ENCODE peak calls at places on chromosome 21, in seven cellular contexts. One of them, this sample, is unnamed.

GRCh38 chr21:41477641-41478318 is 30.2 kb downstream of the TMPRSS2 start:
- DNase-seq in skeletal muscle cell: no peak
- DNase-seq in type B pancreatic cell: no peak
- DNase-seq in stimulated activated CD8-positive, alpha-beta memory T cell treated with anti-CD3 and anti-CD28 coated beads, Interleukin-4, amount 100 ng/mL, for 24 hours: no peak
- DNase-seq in NCI-H748 treated with DMSO at 0.1 percent for 48 hours: no peak
- DNase-seq in M059J: peak; percentile 59
- DNase-seq in OCI-LY7: peak; percentile 29
- DNase-seq in this sample: peak; percentile 30

GRCh38 chr21:16587671-16588379 is 858.0 kb downstream of the USP25 start:
- DNase-seq in M059J: peak; percentile 42
- DNase-seq in OCI-LY7: no peak
- DNase-seq in NCI-H748 treated with DMSO at 0.1 percent for 48 hours: no peak
- DNase-seq in skeletal muscle cell: peak; percentile 40
- DNase-seq in type B pancreatic cell: no peak
- DNase-seq in stimulated activated CD8-positive, alpha-beta memory T cell treated with anti-CD3 and anti-CD28 coated beads, Interleukin-4, amount 100 ng/mL, for 24 hours: no peak
- DNase-seq in this sample: no peak

GRCh38 chr21:27885296-27885711 is 918.4 kb upstream of the ADAMTS5 start:
- DNase-seq in stimulated activated CD8-positive, alpha-beta memory T cell treated with anti-CD3 and anti-CD28 coated beads, Interleukin-4, amount 100 ng/mL, for 24 hours: no peak
- DNase-seq in OCI-LY7: no peak
- DNase-seq in NCI-H748 treated with DMSO at 0.1 percent for 48 hours: no peak
- DNase-seq in type B pancreatic cell: no peak
- DNase-seq in M059J: no peak
- DNase-seq in skeletal muscle cell: no peak
- DNase-seq in this sample: no peak

GRCh38 chr21:14589855-14590563 is 43.9 kb upstream of the SAMSN1 start:
- DNase-seq in type B pancreatic cell: no peak
- DNase-seq in skeletal muscle cell: no peak
- DNase-seq in M059J: no peak
- DNase-seq in NCI-H748 treated with DMSO at 0.1 percent for 48 hours: no peak
- DNase-seq in stimulated activated CD8-positive, alpha-beta memory T cell treated with anti-CD3 and anti-CD28 coated beads, Interleukin-4, amount 100 ng/mL, for 24 hours: no peak
- DNase-seq in OCI-LY7: peak; percentile 11
- DNase-seq in this sample: no peak

GRCh38 chr21:44024895-44025353 is 12.8 kb downstream of the TRAPPC10 start:
- DNase-seq in skeletal muscle cell: no peak
- DNase-seq in OCI-LY7: no peak
- DNase-seq in NCI-H748 treated with DMSO at 0.1 percent for 48 hours: no peak
- DNase-seq in type B pancreatic cell: no peak
- DNase-seq in M059J: no peak
- DNase-seq in stimulated activated CD8-positive, alpha-beta memory T cell treated with anti-CD3 and anti-CD28 coated beads, Interleukin-4, amount 100 ng/mL, for 24 hours: no peak
- DNase-seq in this sample: no peak

GRCh38 chr21:45378258-45378966 is 26.6 kb upstream of the COL18A1 start:
- DNase-seq in stimulated activated CD8-positive, alpha-beta memory T cell treated with anti-CD3 and anti-CD28 coated beads, Interleukin-4, amount 100 ng/mL, for 24 hours: no peak
- DNase-seq in type B pancreatic cell: no peak
- DNase-seq in skeletal muscle cell: no peak
- DNase-seq in OCI-LY7: no peak
- DNase-seq in M059J: peak; percentile 89
- DNase-seq in NCI-H748 treated with DMSO at 0.1 percent for 48 hours: no peak
- DNase-seq in this sample: no peak

GRCh38 chr21:44867999-44868700 is 5.3 kb downstream of the PTTG1IP start:
- DNase-seq in type B pancreatic cell: no peak
- DNase-seq in NCI-H748 treated with DMSO at 0.1 percent for 48 hours: no peak
- DNase-seq in skeletal muscle cell: no peak
- DNase-seq in OCI-LY7: no peak
- DNase-seq in M059J: no peak
- DNase-seq in stimulated activated CD8-positive, alpha-beta memory T cell treated with anti-CD3 and anti-CD28 coated beads, Interleukin-4, amount 100 ng/mL, for 24 hours: no peak
- DNase-seq in this sample: no peak

GRCh38 chr21:45299864-45300785 is 12.4 kb upstream of the POFUT2 start:
- DNase-seq in NCI-H748 treated with DMSO at 0.1 percent for 48 hours: no peak
- DNase-seq in stimulated activated CD8-positive, alpha-beta memory T cell treated with anti-CD3 and anti-CD28 coated beads, Interleukin-4, amount 100 ng/mL, for 24 hours: no peak
- DNase-seq in M059J: peak; percentile 58
- DNase-seq in OCI-LY7: no peak
- DNase-seq in skeletal muscle cell: no peak
- DNase-seq in type B pancreatic cell: no peak
- DNase-seq in this sample: no peak

GRCh38 chr21:26679299-26679698 is 106.2 kb upstream of the CYYR1 start:
- DNase-seq in stimulated activated CD8-positive, alpha-beta memory T cell treated with anti-CD3 and anti-CD28 coated beads, Interleukin-4, amount 100 ng/mL, for 24 hours: no peak
- DNase-seq in type B pancreatic cell: no peak
- DNase-seq in skeletal muscle cell: no peak
- DNase-seq in OCI-LY7: no peak
- DNase-seq in NCI-H748 treated with DMSO at 0.1 percent for 48 hours: no peak
- DNase-seq in M059J: no peak
- DNase-seq in this sample: no peak

GRCh38 chr21:46067505-46068201 is 30.3 kb upstream of the COL6A2 start:
- DNase-seq in skeletal muscle cell: no peak
- DNase-seq in stimulated activated CD8-positive, alpha-beta memory T cell treated with anti-CD3 and anti-CD28 coated beads, Interleukin-4, amount 100 ng/mL, for 24 hours: no peak
- DNase-seq in type B pancreatic cell: peak; percentile 65
- DNase-seq in NCI-H748 treated with DMSO at 0.1 percent for 48 hours: no peak
- DNase-seq in M059J: no peak
- DNase-seq in OCI-LY7: no peak
- DNase-seq in this sample: no peak

GRCh38 chr21:34280389-34280795 is 83.4 kb upstream of the KCNE2 start:
- DNase-seq in stimulated activated CD8-positive, alpha-beta memory T cell treated with anti-CD3 and anti-CD28 coated beads, Interleukin-4, amount 100 ng/mL, for 24 hours: no peak
- DNase-seq in M059J: no peak
- DNase-seq in NCI-H748 treated with DMSO at 0.1 percent for 48 hours: no peak
- DNase-seq in type B pancreatic cell: no peak
- DNase-seq in OCI-LY7: no peak
- DNase-seq in skeletal muscle cell: peak; percentile 23
- DNase-seq in this sample: no peak

GRCh38 chr21:25999935-26000582 is 170.5 kb downstream of the APP start:
- DNase-seq in stimulated activated CD8-positive, alpha-beta memory T cell treated with anti-CD3 and anti-CD28 coated beads, Interleukin-4, amount 100 ng/mL, for 24 hours: no peak
- DNase-seq in skeletal muscle cell: no peak
- DNase-seq in NCI-H748 treated with DMSO at 0.1 percent for 48 hours: no peak
- DNase-seq in type B pancreatic cell: no peak
- DNase-seq in OCI-LY7: no peak
- DNase-seq in M059J: no peak
- DNase-seq in this sample: no peak

GRCh38 chr21:45385549-45386050 is 19.4 kb upstream of the COL18A1 start:
- DNase-seq in type B pancreatic cell: no peak
- DNase-seq in stimulated activated CD8-positive, alpha-beta memory T cell treated with anti-CD3 and anti-CD28 coated beads, Interleukin-4, amount 100 ng/mL, for 24 hours: no peak
- DNase-seq in OCI-LY7: no peak
- DNase-seq in skeletal muscle cell: no peak
- DNase-seq in NCI-H748 treated with DMSO at 0.1 percent for 48 hours: no peak
- DNase-seq in M059J: no peak
- DNase-seq in this sample: no peak

GRCh38 chr21:36185498-36185897 is 28.9 kb downstream of the DOP1B start:
- DNase-seq in skeletal muscle cell: no peak
- DNase-seq in type B pancreatic cell: no peak
- DNase-seq in OCI-LY7: no peak
- DNase-seq in M059J: no peak
- DNase-seq in stimulated activated CD8-positive, alpha-beta memory T cell treated with anti-CD3 and anti-CD28 coated beads, Interleukin-4, amount 100 ng/mL, for 24 hours: no peak
- DNase-seq in NCI-H748 treated with DMSO at 0.1 percent for 48 hours: no peak
- DNase-seq in this sample: no peak

GRCh38 chr21:17270234-17270633 is 242.6 kb upstream of the CXADR start:
- DNase-seq in NCI-H748 treated with DMSO at 0.1 percent for 48 hours: peak; percentile 18
- DNase-seq in OCI-LY7: peak; percentile 12
- DNase-seq in type B pancreatic cell: no peak
- DNase-seq in stimulated activated CD8-positive, alpha-beta memory T cell treated with anti-CD3 and anti-CD28 coated beads, Interleukin-4, amount 100 ng/mL, for 24 hours: no peak
- DNase-seq in M059J: peak; percentile 35
- DNase-seq in skeletal muscle cell: peak; percentile 31
- DNase-seq in this sample: peak; percentile 66

GRCh38 chr21:39451332-39452206 is at the start of gene SH3BGR:
- DNase-seq in OCI-LY7: no peak
- DNase-seq in M059J: peak; percentile 40
- DNase-seq in skeletal muscle cell: no peak
- DNase-seq in type B pancreatic cell: no peak
- DNase-seq in NCI-H748 treated with DMSO at 0.1 percent for 48 hours: no peak
- DNase-seq in stimulated activated CD8-positive, alpha-beta memory T cell treated with anti-CD3 and anti-CD28 coated beads, Interleukin-4, amount 100 ng/mL, for 24 hours: no peak
- DNase-seq in this sample: no peak

GRCh38 chr21:40660461-40660860 is 186.5 kb downstream of the DSCAM start:
- DNase-seq in OCI-LY7: no peak
- DNase-seq in NCI-H748 treated with DMSO at 0.1 percent for 48 hours: no peak
- DNase-seq in skeletal muscle cell: no peak
- DNase-seq in M059J: no peak
- DNase-seq in type B pancreatic cell: no peak
- DNase-seq in stimulated activated CD8-positive, alpha-beta memory T cell treated with anti-CD3 and anti-CD28 coated beads, Interleukin-4, amount 100 ng/mL, for 24 hours: no peak
- DNase-seq in this sample: no peak

GRCh38 chr21:41632748-41633475 is 125.0 kb upstream of the TMPRSS2 start:
- DNase-seq in NCI-H748 treated with DMSO at 0.1 percent for 48 hours: no peak
- DNase-seq in stimulated activated CD8-positive, alpha-beta memory T cell treated with anti-CD3 and anti-CD28 coated beads, Interleukin-4, amount 100 ng/mL, for 24 hours: no peak
- DNase-seq in M059J: no peak
- DNase-seq in OCI-LY7: no peak
- DNase-seq in skeletal muscle cell: no peak
- DNase-seq in type B pancreatic cell: no peak
- DNase-seq in this sample: no peak

GRCh38 chr21:26041441-26042180 is 129.0 kb downstream of the APP start:
- DNase-seq in OCI-LY7: no peak
- DNase-seq in M059J: peak; percentile 88
- DNase-seq in type B pancreatic cell: no peak
- DNase-seq in NCI-H748 treated with DMSO at 0.1 percent for 48 hours: no peak
- DNase-seq in stimulated activated CD8-positive, alpha-beta memory T cell treated with anti-CD3 and anti-CD28 coated beads, Interleukin-4, amount 100 ng/mL, for 24 hours: no peak
- DNase-seq in skeletal muscle cell: peak; percentile 53
- DNase-seq in this sample: no peak

This sample was measured in NCI-H1417 treated with DMSO at 0.1 percent for 48 hours.